ENCODE peak calls at places on chromosomes 7 and 10, in nine cellular contexts. T, M, W, L, J, Z, D, C and H are unnamed samples.

GRCh38 chr7:119270045-119270464 is 1002.9 kb upstream of the KCND2 start:
- DNase-seq in W (peak; percentile 56), T (peak; percentile 49), C (peak; percentile 47), M (peak; percentile 57), J (no peak), Z (peak; percentile 33), L (peak; percentile 89), D (peak; percentile 21), H (peak; percentile 61)

GRCh38 chr10:42836771-42837468 is 54.3 kb downstream of the BMS1 start:
- DNase-seq in W (no peak), C (peak; percentile 82), J (no peak), Z (no peak), L (peak; percentile 62), T (peak; percentile 24), D (no peak), M (no peak), H (no peak)

GRCh38 chr7:94043299-94043698 is 39.1 kb upstream of the BET1 start:
- DNase-seq in T (no peak), Z (no peak), C (no peak), J (no peak), D (no peak), L (no peak), M (no peak), W (no peak), H (no peak)

GRCh38 chr10:89504691-89505090 is 30.7 kb downstream of the SLC16A12 start:
- DNase-seq in Z (no peak), D (no peak), M (no peak), L (no peak), W (no peak), T (no peak), C (no peak), J (no peak), H (no peak)

GRCh38 chr7:751826-752225 is 24.7 kb upstream of the PRKAR1B start:
- DNase-seq in L (no peak), M (no peak), C (no peak), J (no peak), Z (no peak), W (no peak), D (peak; percentile 33), T (no peak), H (no peak)

GRCh38 chr10:34075269-34075926 is 739.7 kb downstream of the PARD3 start:
- DNase-seq in J (peak; percentile 49), C (no peak), L (no peak), W (no peak), Z (no peak), T (no peak), M (no peak), D (peak; percentile 18), H (no peak)

GRCh38 chr7:37031571-37032257 is 307.4 kb upstream of the AOAH start:
- DNase-seq in L (peak; percentile 64), W (peak; percentile 99), T (peak; percentile 100), C (no peak), Z (peak; percentile 99), M (peak; percentile 66), J (peak; percentile 88), D (no peak), H (peak; percentile 20)

GRCh38 chr7:94540428-94540827 is 30.8 kb downstream of the CASD1 start:
- DNase-seq in J (no peak), L (no peak), T (no peak), Z (no peak), D (no peak), M (no peak), C (no peak), W (no peak), H (no peak)

GRCh38 chr7:137943132-137943551 is 58.7 kb downstream of the CREB3L2 start:
- DNase-seq in J (no peak), W (no peak), L (peak; percentile 57), Z (no peak), D (no peak), T (peak; percentile 79), M (no peak), C (no peak), H (no peak)

GRCh38 chr7:2544541-2545188 is 10.7 kb downstream of the BRAT1 start:
- DNase-seq in L (no peak), T (no peak), Z (no peak), W (no peak), J (no peak), M (no peak), D (no peak), C (peak; percentile 49), H (no peak)

GRCh38 chr7:2551418-2551817 is 3.9 kb downstream of the BRAT1 start:
- DNase-seq in W (no peak), C (no peak), T (no peak), Z (no peak), J (no peak), L (no peak), M (no peak), D (no peak), H (no peak)

GRCh38 chr7:2545746-2546425 is 9.4 kb downstream of the BRAT1 start:
- DNase-seq in J (no peak), T (no peak), L (no peak), C (no peak), D (no peak), M (no peak), Z (no peak), W (no peak), H (no peak)

GRCh38 chr7:2542924-2543871 is 12.1 kb downstream of the BRAT1 start:
- DNase-seq in J (no peak), C (peak; percentile 30), T (no peak), M (no peak), D (peak; percentile 80), W (no peak), L (no peak), Z (no peak), H (no peak)

GRCh38 chr7:2546776-2547586 is 8.3 kb downstream of the BRAT1 start:
- DNase-seq in M (no peak), L (no peak), D (no peak), T (no peak), J (no peak), Z (no peak), C (peak; percentile 21), W (no peak), H (no peak)
- TF ChIP-seq POLR2AphosphoS5 in M (no peak), L (no peak), D (no peak), T (no peak), J (no peak), Z (no peak), C (no peak), W (no peak), H (no peak)

DNA sequence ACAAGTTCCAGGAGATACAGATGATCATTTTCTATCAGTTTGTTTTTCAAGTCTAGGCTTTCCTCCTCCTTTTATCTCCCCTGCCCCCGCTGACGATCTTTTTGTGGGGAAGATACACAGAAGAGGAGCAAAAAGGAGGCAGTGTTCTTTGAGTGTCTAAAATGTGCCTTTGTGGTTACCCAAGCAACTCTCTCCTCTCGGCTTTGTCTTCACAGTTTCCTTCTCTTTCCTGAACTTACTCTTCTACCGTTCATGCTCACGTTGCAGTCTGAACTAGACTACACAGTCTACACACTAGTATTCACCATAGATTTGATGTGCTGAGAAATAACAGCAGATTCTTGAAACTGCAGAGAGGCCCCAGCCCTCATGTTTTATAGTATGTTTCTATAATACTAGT is 23.6 kb downstream of the CEP41 start:
- DNase-seq in M (no peak), L (no peak), C (no peak), W (no peak), Z (no peak), J (no peak), T (no peak), D (no peak), H (no peak)
- TF ChIP-seq POLR2AphosphoS5 in M (no peak), L (no peak), C (no peak), W (no peak), Z (no peak), J (no peak), T (no peak), D (no peak), H (no peak)

GRCh38 chr7:117972606-117973005 is 99.4 kb upstream of the CTTNBP2 start:
- DNase-seq in C (no peak), T (no peak), Z (no peak), M (no peak), W (no peak), D (no peak), J (no peak), L (no peak), H (peak; percentile 99)
- TF ChIP-seq POLR2AphosphoS5 in C (no peak), T (no peak), Z (no peak), M (no peak), W (no peak), D (no peak), J (no peak), L (no peak), H (peak; percentile 69)

GRCh38 chr7:5231811-5232484 is 41.9 kb downstream of the WIPI2 start:
- DNase-seq in Z (no peak), D (peak; percentile 83), J (no peak), C (no peak), T (no peak), L (no peak), W (no peak), M (no peak), H (no peak)
- TF ChIP-seq POLR2AphosphoS5 in Z (no peak), D (peak; percentile 39), J (no peak), C (no peak), T (no peak), L (no peak), W (no peak), M (no peak), H (no peak)

DNA sequence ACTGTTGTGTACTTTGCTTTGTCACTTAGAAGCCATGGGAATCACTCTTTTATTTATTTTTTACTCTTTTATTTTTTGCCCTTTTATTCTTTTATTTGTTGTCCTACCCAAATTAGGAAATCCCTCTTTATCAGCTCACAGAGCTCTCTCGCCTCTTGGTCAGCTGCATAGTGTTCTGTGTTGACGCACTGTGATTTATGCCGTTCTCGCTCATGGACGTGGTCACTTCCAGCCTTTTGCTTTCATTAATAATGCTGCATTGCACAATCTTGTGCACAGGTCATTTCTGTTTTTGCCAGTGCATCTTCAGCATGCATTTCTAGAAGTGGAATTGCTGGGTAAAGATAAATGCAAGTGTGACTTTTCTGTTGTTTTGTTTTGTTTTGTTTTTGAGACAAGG is 42.3 kb downstream of the FBH1 start:
- DNase-seq in C (no peak), L (no peak), D (no peak), Z (no peak), M (no peak), T (no peak), W (no peak), J (no peak), H (no peak)
- TF ChIP-seq POLR2AphosphoS5 in C (no peak), L (no peak), D (peak; percentile 50), Z (no peak), M (peak; percentile 32), T (no peak), W (no peak), J (no peak), H (no peak)